ENCODE peak calls at places on chromosomes 2 and 18, in four cellular contexts. S is A549, D is IMR-90, G is GM12878. L is an unnamed sample.

GRCh38 chr2:240895656-240896388 is at the start of gene MAB21L4:
- DNase-seq in S (no peak), D (no peak), G (no peak), L (no peak)

GRCh38 chr2:16653083-16653375 is 12.6 kb downstream of the CYRIA start:
- DNase-seq in S (no peak), D (no peak), G (no peak), L (peak; percentile 53)

GRCh38 chr2:119263656-119264055 is 40.0 kb downstream of the STEAP3 start:
- DNase-seq in S (no peak), D (no peak), G (no peak), L (peak; percentile 49)

GRCh38 chr2:171702781-171703556 is 15.7 kb downstream of the DYNC1I2 start:
- DNase-seq in S (no peak), D (peak; percentile 49), G (no peak), L (no peak)

GRCh38 chr2:240960309-240960962 is 38.0 kb upstream of the SNED1 start:
- DNase-seq in S (no peak), D (peak; percentile 6), G (no peak), L (peak; percentile 83)

GRCh38 chr18:30186245-30186644 is 856.3 kb downstream of the DSC3 start:
- DNase-seq in S (no peak), D (no peak), G (no peak), L (no peak)

GRCh38 chr2:54927085-54927750 is 123.0 kb downstream of the RTN4 start:
- DNase-seq in S (no peak), D (no peak), G (no peak), L (no peak)

GRCh38 chr2:46336560-46336959 is 39.4 kb downstream of the EPAS1 start:
- DNase-seq in S (no peak), D (peak; percentile 88), G (no peak), L (peak; percentile 48)

GRCh38 chr18:35076556-35076955 is 35.3 kb downstream of the MAPRE2 start:
- DNase-seq in S (no peak), D (peak; percentile 84), G (no peak), L (no peak)

GRCh38 chr2:208373460-208374089 is 33.0 kb upstream of the PTH2R start:
- DNase-seq in S (peak; percentile 44), D (peak; percentile 54), G (no peak), L (peak; percentile 73)

GRCh38 chr2:208370881-208371633 is 35.5 kb upstream of the PTH2R start:
- DNase-seq in S (no peak), D (peak; percentile 27), G (no peak), L (no peak)

GRCh38 chr2:208371634-208371935 is 35.0 kb upstream of the PTH2R start:
- DNase-seq in S (no peak), D (no peak), G (no peak), L (no peak)

GRCh38 chr2:208366215-208367132 is 40.1 kb upstream of the PTH2R start:
- DNase-seq in S (no peak), D (no peak), G (peak; percentile 11), L (no peak)

GRCh38 chr2:208369091-208369490 is 37.5 kb upstream of the PTH2R start:
- DNase-seq in S (no peak), D (peak; percentile 14), G (no peak), L (no peak)
- TF ChIP-seq POLR2A in S (no peak), D (no peak), G (no peak), L (no peak)

GRCh38 chr2:174623106-174623680 is 25.6 kb upstream of the WIPF1 start:
- DNase-seq in S (no peak), D (no peak), G (no peak), L (no peak)
- H3K4me1 ChIP-seq in S (peaks cover 18% of the 10 kb centered on the region), D (no peaks in the 10 kb centered on the region), G (peaks cover under 1% of the 10 kb centered on the region), L (no peaks in the 10 kb centered on the region)

GRCh38 chr2:136242100-136242499 is 124.2 kb upstream of the CXCR4 start:
- DNase-seq in S (no peak), D (no peak), G (no peak), L (no peak)

GRCh38 chr2:136235451-136236418 is 117.8 kb upstream of the CXCR4 start:
- DNase-seq in S (peak; percentile 62), D (peak; percentile 3), G (no peak), L (peak; percentile 77)

GRCh38 chr2:136238214-136238551 is 120.2 kb upstream of the CXCR4 start:
- DNase-seq in S (no peak), D (no peak), G (no peak), L (no peak)

GRCh38 chr2:136242687-136243277 is 124.8 kb upstream of the CXCR4 start:
- DNase-seq in S (no peak), D (no peak), G (no peak), L (peak; percentile 13)

DNA sequence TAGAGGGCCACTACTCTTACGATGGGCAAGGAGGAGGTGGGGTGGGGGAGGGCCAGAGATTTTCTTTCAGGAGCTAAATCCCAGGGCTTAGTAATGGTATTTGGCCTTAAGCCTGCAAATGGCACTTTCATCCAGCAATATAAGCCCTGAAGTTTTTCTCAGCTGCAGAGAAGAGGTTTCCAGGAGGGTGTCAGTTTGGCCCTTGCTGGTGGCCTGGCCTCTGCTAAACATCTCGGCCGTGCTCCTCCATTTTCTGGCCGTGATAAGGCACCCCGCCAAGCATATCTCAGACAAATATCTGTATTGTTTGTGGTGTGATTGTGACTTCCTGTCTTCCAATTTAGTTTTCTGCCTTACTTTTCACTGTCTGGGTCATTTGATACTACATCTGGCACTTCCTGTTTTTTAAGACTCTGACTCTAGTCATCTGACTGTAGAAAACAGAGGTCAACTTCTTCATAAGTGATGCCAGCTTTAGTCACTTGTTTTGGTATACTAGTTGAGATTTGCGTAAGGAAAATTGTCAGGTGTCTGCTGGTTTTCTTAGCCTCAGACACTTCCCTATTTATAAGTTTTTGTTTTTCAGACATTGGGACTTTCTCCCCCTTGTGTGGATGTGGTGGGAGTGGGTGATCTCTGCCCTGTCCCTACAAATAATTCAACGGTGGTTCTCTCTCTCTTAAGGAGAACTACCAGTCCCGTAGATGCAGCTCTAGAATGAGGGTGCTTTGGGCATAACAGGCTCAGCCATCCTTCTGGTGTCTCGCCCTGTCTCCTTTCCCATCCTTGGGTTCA is 120.8 kb upstream of the CXCR4 start:
- DNase-seq in S (no peak), D (peak; percentile 4), G (peak; percentile 78), L (no peak)
- TF ChIP-seq POLR2A in S (no peak), D (no peak), G (no peak), L (no peak)

GRCh38 chr2:167706800-167707199 is 540.6 kb downstream of the STK39 start:
- DNase-seq in S (no peak), D (peak; percentile 16), G (no peak), L (no peak)

GRCh38 chr2:167712275-167712674 is 535.1 kb downstream of the STK39 start:
- DNase-seq in S (no peak), D (no peak), G (no peak), L (no peak)

GRCh38 chr2:167708998-167709397 is 538.4 kb downstream of the STK39 start:
- DNase-seq in S (no peak), D (no peak), G (no peak), L (no peak)
- H3K4me1 ChIP-seq in S (no peaks in the 10 kb centered on the region), D (no peaks in the 10 kb centered on the region), G (no peaks in the 10 kb centered on the region), L (no peaks in the 10 kb centered on the region)